ENCODE peak calls at places on chromosomes 4 and X, in seven cellular contexts. One of them, this sample, is unnamed.

GRCh38 chr4:6546681-6547447 is 28.1 kb upstream of the MAN2B2 start:
- DNase-seq in H7: peak; percentile 91
- DNase-seq in vagina: no peak
- DNase-seq in uterus: no peak
- DNase-seq in fibroblast of lung: peak; percentile 78
- DNase-seq in left ventricle myocardium inferior: no peak
- DNase-seq in adrenal gland: peak; percentile 43
- DNase-seq in this sample: no peak

GRCh38 chrX:118666521-118666920 is 60.9 kb upstream of the IL13RA1 start:
- DNase-seq in vagina: no peak
- DNase-seq in fibroblast of lung: peak; percentile 4
- DNase-seq in left ventricle myocardium inferior: no peak
- DNase-seq in adrenal gland: no peak
- DNase-seq in uterus: no peak
- DNase-seq in H7: no peak
- DNase-seq in this sample: no peak

GRCh38 chr4:41507292-41507933 is 30.5 kb upstream of the LIMCH1 start:
- DNase-seq in H7: no peak
- DNase-seq in left ventricle myocardium inferior: no peak
- DNase-seq in uterus: no peak
- DNase-seq in adrenal gland: no peak
- DNase-seq in vagina: no peak
- DNase-seq in fibroblast of lung: no peak
- DNase-seq in this sample: peak; percentile 26

GRCh38 chrX:2147928-2148327 is 352.8 kb downstream of the DHRSX start:
- DNase-seq in adrenal gland: no peak
- DNase-seq in uterus: no peak
- DNase-seq in vagina: no peak
- DNase-seq in H7: no peak
- DNase-seq in left ventricle myocardium inferior: no peak
- DNase-seq in fibroblast of lung: no peak
- DNase-seq in this sample: no peak

GRCh38 chrX:106936246-106936645 is 16.0 kb downstream of the CLDN2 start:
- DNase-seq in vagina: no peak
- DNase-seq in adrenal gland: no peak
- DNase-seq in left ventricle myocardium inferior: no peak
- DNase-seq in H7: no peak
- DNase-seq in uterus: no peak
- DNase-seq in fibroblast of lung: no peak
- DNase-seq in this sample: no peak

GRCh38 chr4:13525606-13526281 is 18.6 kb downstream of the NKX3-2 start:
- DNase-seq in uterus: no peak
- DNase-seq in adrenal gland: no peak
- DNase-seq in vagina: no peak
- DNase-seq in H7: peak; percentile 26
- DNase-seq in fibroblast of lung: no peak
- DNase-seq in left ventricle myocardium inferior: no peak
- DNase-seq in this sample: no peak

GRCh38 chr4:137310593-137311490 is 221.5 kb downstream of the PCDH18 start:
- DNase-seq in uterus: no peak
- DNase-seq in fibroblast of lung: peak; percentile 89
- DNase-seq in adrenal gland: no peak
- DNase-seq in H7: no peak
- DNase-seq in left ventricle myocardium inferior: no peak
- DNase-seq in vagina: no peak
- DNase-seq in this sample: no peak

GRCh38 chrX:132622130-132622529 is 133.3 kb upstream of the MBNL3 start:
- DNase-seq in H7: no peak
- DNase-seq in fibroblast of lung: peak; percentile 43
- DNase-seq in uterus: no peak
- DNase-seq in adrenal gland: no peak
- DNase-seq in left ventricle myocardium inferior: no peak
- DNase-seq in vagina: no peak
- DNase-seq in this sample: peak; percentile 45

GRCh38 chrX:85140963-85141362 is 102.6 kb downstream of the SATL1 start:
- DNase-seq in adrenal gland: no peak
- DNase-seq in left ventricle myocardium inferior: no peak
- DNase-seq in vagina: no peak
- DNase-seq in H7: no peak
- DNase-seq in uterus: no peak
- DNase-seq in fibroblast of lung: no peak
- DNase-seq in this sample: no peak

GRCh38 chr4:94642561-94642866 is 115.2 kb upstream of the BMPR1B start:
- DNase-seq in adrenal gland: no peak
- DNase-seq in uterus: no peak
- DNase-seq in H7: no peak
- DNase-seq in vagina: no peak
- DNase-seq in fibroblast of lung: peak; percentile 1
- DNase-seq in left ventricle myocardium inferior: no peak
- DNase-seq in this sample: no peak

GRCh38 chr4:126991965-126992364 is 640.8 kb upstream of the INTU start:
- DNase-seq in left ventricle myocardium inferior: no peak
- DNase-seq in adrenal gland: no peak
- DNase-seq in uterus: no peak
- DNase-seq in H7: no peak
- DNase-seq in fibroblast of lung: peak; percentile 34
- DNase-seq in vagina: no peak
- DNase-seq in this sample: peak; percentile 70

GRCh38 chr4:100287569-100287968 is 97.3 kb upstream of the DDIT4L start:
- DNase-seq in adrenal gland: no peak
- DNase-seq in vagina: no peak
- DNase-seq in fibroblast of lung: no peak
- DNase-seq in H7: no peak
- DNase-seq in uterus: no peak
- DNase-seq in left ventricle myocardium inferior: no peak
- DNase-seq in this sample: no peak

GRCh38 chr4:158513246-158513645 is 8.4 kb upstream of the RXFP1 start:
- DNase-seq in fibroblast of lung: no peak
- DNase-seq in uterus: no peak
- DNase-seq in vagina: no peak
- DNase-seq in H7: no peak
- DNase-seq in adrenal gland: no peak
- DNase-seq in left ventricle myocardium inferior: no peak
- DNase-seq in this sample: no peak

GRCh38 chr4:75344915-75345314 is 169.3 kb downstream of the RCHY1 start:
- DNase-seq in left ventricle myocardium inferior: no peak
- DNase-seq in vagina: no peak
- DNase-seq in adrenal gland: no peak
- DNase-seq in uterus: no peak
- DNase-seq in H7: no peak
- DNase-seq in fibroblast of lung: peak; percentile 90
- DNase-seq in this sample: no peak

GRCh38 chr4:74439952-74440351 is 5.0 kb upstream of the AREG start:
- DNase-seq in fibroblast of lung: no peak
- DNase-seq in left ventricle myocardium inferior: no peak
- DNase-seq in vagina: no peak
- DNase-seq in adrenal gland: no peak
- DNase-seq in H7: no peak
- DNase-seq in uterus: no peak
- DNase-seq in this sample: no peak

GRCh38 chrX:35890699-35891098 is 28.8 kb upstream of the CFAP47 start:
- DNase-seq in adrenal gland: peak; percentile 36
- DNase-seq in H7: peak; percentile 22
- DNase-seq in uterus: no peak
- DNase-seq in fibroblast of lung: peak; percentile 56
- DNase-seq in vagina: no peak
- DNase-seq in left ventricle myocardium inferior: no peak
- DNase-seq in this sample: peak; percentile 2

GRCh38 chr4:158769175-158769831 is 477 bp downstream of the FNIP2 start:
- DNase-seq in adrenal gland: peak; percentile 42
- DNase-seq in vagina: no peak
- DNase-seq in H7: no peak
- DNase-seq in uterus: peak; percentile 44
- DNase-seq in left ventricle myocardium inferior: peak; percentile 42
- DNase-seq in fibroblast of lung: peak; percentile 16
- DNase-seq in this sample: peak; percentile 23

GRCh38 chr4:71593306-71593705 is 190.6 kb downstream of the GC start:
- DNase-seq in fibroblast of lung: no peak
- DNase-seq in vagina: no peak
- DNase-seq in uterus: no peak
- DNase-seq in left ventricle myocardium inferior: no peak
- DNase-seq in adrenal gland: no peak
- DNase-seq in H7: peak; percentile 9
- DNase-seq in this sample: no peak

GRCh38 chrX:42691196-42691595 is 86.8 kb downstream of the PPP1R2C start:
- DNase-seq in H7: no peak
- DNase-seq in uterus: no peak
- DNase-seq in fibroblast of lung: no peak
- DNase-seq in left ventricle myocardium inferior: no peak
- DNase-seq in vagina: no peak
- DNase-seq in adrenal gland: no peak
- DNase-seq in this sample: no peak

GRCh38 chrX:130264573-130264972 is 4.1 kb downstream of the ZNF280C start:
- DNase-seq in vagina: no peak
- DNase-seq in uterus: no peak
- DNase-seq in H7: no peak
- DNase-seq in fibroblast of lung: no peak
- DNase-seq in adrenal gland: no peak
- DNase-seq in left ventricle myocardium inferior: no peak
- DNase-seq in this sample: no peak

GRCh38 chr4:128725405-128725804 is 84.1 kb upstream of the JADE1 start:
- DNase-seq in uterus: no peak
- DNase-seq in H7: peak; percentile 27
- DNase-seq in vagina: no peak
- DNase-seq in fibroblast of lung: no peak
- DNase-seq in adrenal gland: no peak
- DNase-seq in left ventricle myocardium inferior: no peak
- DNase-seq in this sample: no peak

GRCh38 chr4:73208376-73208775 is 50.2 kb downstream of the ANKRD17 start:
- DNase-seq in left ventricle myocardium inferior: no peak
- DNase-seq in vagina: no peak
- DNase-seq in uterus: no peak
- DNase-seq in H7: no peak
- DNase-seq in fibroblast of lung: peak; percentile 31
- DNase-seq in adrenal gland: no peak
- DNase-seq in this sample: no peak

GRCh38 chr4:73212982-73213730 is 45.4 kb downstream of the ANKRD17 start:
- DNase-seq in H7: no peak
- DNase-seq in adrenal gland: no peak
- DNase-seq in fibroblast of lung: no peak
- DNase-seq in uterus: no peak
- DNase-seq in vagina: no peak
- DNase-seq in left ventricle myocardium inferior: no peak
- DNase-seq in this sample: no peak

GRCh38 chr4:73211968-73212367 is 46.6 kb downstream of the ANKRD17 start:
- DNase-seq in vagina: no peak
- DNase-seq in uterus: no peak
- DNase-seq in left ventricle myocardium inferior: no peak
- DNase-seq in H7: no peak
- DNase-seq in fibroblast of lung: no peak
- DNase-seq in adrenal gland: no peak
- DNase-seq in this sample: no peak

DNA sequence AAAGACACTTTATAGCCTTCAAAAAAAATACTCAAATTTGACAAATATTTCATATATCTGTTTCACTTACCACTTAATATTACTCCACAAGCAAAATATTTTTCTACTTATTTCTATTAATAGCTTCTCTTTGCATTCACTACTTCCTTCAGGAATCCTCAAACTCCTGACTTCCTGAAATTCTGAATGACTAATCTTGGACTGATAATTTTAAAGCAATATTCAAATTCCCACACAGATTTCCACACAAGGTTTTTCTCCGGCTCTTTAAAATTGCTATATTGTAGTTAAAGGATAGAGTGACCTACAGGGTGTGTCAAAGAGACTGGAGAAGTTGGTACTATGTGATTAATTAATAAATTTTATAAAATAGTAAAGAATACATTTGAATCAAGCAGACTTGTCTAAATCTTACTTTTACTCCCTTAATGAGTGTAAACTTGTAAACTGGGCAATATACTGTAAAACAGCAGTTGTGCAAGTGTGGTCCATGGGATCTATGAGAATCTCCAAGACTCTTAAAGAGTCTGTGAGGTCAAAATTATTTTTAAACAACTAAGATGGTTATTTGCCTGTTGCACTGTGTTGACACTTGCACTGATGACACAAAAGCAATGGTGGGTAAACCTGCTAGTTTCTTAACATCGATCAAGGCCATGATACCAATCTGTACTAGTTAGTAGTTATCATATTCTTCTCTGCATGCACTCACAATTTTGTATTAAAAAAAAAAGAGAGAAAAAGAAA is 44.5 kb downstream of the ANKRD17 start:
- DNase-seq in left ventricle myocardium inferior: no peak
- DNase-seq in fibroblast of lung: peak; percentile 28
- DNase-seq in adrenal gland: no peak
- DNase-seq in H7: no peak
- DNase-seq in uterus: no peak
- DNase-seq in vagina: no peak
- DNase-seq in this sample: no peak
- H3K36me3 ChIP-seq in left ventricle myocardium inferior: no peaks in the 10 kb centered on the region
- H3K36me3 ChIP-seq in fibroblast of lung: no peaks in the 10 kb centered on the region
- H3K36me3 ChIP-seq in adrenal gland: no peaks in the 10 kb centered on the region
- H3K36me3 ChIP-seq in H7: no peaks in the 10 kb centered on the region
- H3K36me3 ChIP-seq in uterus: no peaks in the 10 kb centered on the region
- H3K36me3 ChIP-seq in vagina: no peaks in the 10 kb centered on the region
- H3K36me3 ChIP-seq in this sample: peaks cover 7% of the 10 kb centered on the region

GRCh38 chr4:39898015-39898414 is 79.7 kb downstream of the PDS5A start:
- DNase-seq in H7: no peak
- DNase-seq in fibroblast of lung: no peak
- DNase-seq in left ventricle myocardium inferior: no peak
- DNase-seq in adrenal gland: no peak
- DNase-seq in uterus: no peak
- DNase-seq in vagina: no peak
- DNase-seq in this sample: no peak

GRCh38 chr4:39905656-39906055 is 72.1 kb downstream of the PDS5A start:
- DNase-seq in left ventricle myocardium inferior: no peak
- DNase-seq in uterus: no peak
- DNase-seq in H7: no peak
- DNase-seq in fibroblast of lung: no peak
- DNase-seq in adrenal gland: no peak
- DNase-seq in vagina: no peak
- DNase-seq in this sample: no peak

GRCh38 chr4:39899291-39899690 is 78.4 kb downstream of the PDS5A start:
- DNase-seq in fibroblast of lung: no peak
- DNase-seq in H7: no peak
- DNase-seq in adrenal gland: no peak
- DNase-seq in uterus: no peak
- DNase-seq in vagina: no peak
- DNase-seq in left ventricle myocardium inferior: no peak
- DNase-seq in this sample: no peak

GRCh38 chr4:39900966-39901365 is 76.7 kb downstream of the PDS5A start:
- DNase-seq in fibroblast of lung: peak; percentile 9
- DNase-seq in adrenal gland: no peak
- DNase-seq in vagina: no peak
- DNase-seq in left ventricle myocardium inferior: no peak
- DNase-seq in H7: no peak
- DNase-seq in uterus: no peak
- DNase-seq in this sample: no peak
- H3K36me3 ChIP-seq in fibroblast of lung: no peaks in the 10 kb centered on the region
- H3K36me3 ChIP-seq in adrenal gland: peaks cover 58% of the 10 kb centered on the region
- H3K36me3 ChIP-seq in vagina: peaks cover 65% of the 10 kb centered on the region
- H3K36me3 ChIP-seq in left ventricle myocardium inferior: peaks cover 87% of the 10 kb centered on the region
- H3K36me3 ChIP-seq in H7: peaks cover 8% of the 10 kb centered on the region
- H3K36me3 ChIP-seq in uterus: no peaks in the 10 kb centered on the region
- H3K36me3 ChIP-seq in this sample: peaks cover 34% of the 10 kb centered on the region

GRCh38 chr4:121863787-121864186 is 6.5 kb downstream of the BBS7 start:
- DNase-seq in left ventricle myocardium inferior: no peak
- DNase-seq in uterus: no peak
- DNase-seq in vagina: no peak
- DNase-seq in fibroblast of lung: no peak
- DNase-seq in adrenal gland: no peak
- DNase-seq in H7: peak; percentile 4
- DNase-seq in this sample: no peak
- H3K36me3 ChIP-seq in left ventricle myocardium inferior: peaks cover 30% of the 10 kb centered on the region
- H3K36me3 ChIP-seq in uterus: no peaks in the 10 kb centered on the region
- H3K36me3 ChIP-seq in vagina: peaks cover 28% of the 10 kb centered on the region
- H3K36me3 ChIP-seq in fibroblast of lung: peaks cover 5% of the 10 kb centered on the region
- H3K36me3 ChIP-seq in adrenal gland: peaks cover 21% of the 10 kb centered on the region
- H3K36me3 ChIP-seq in H7: peaks cover 2% of the 10 kb centered on the region
- H3K36me3 ChIP-seq in this sample: peaks cover 37% of the 10 kb centered on the region

GRCh38 chr4:122227202-122227601 is 75.1 kb downstream of the BLTP1 start:
- DNase-seq in adrenal gland: no peak
- DNase-seq in left ventricle myocardium inferior: no peak
- DNase-seq in vagina: no peak
- DNase-seq in H7: no peak
- DNase-seq in uterus: no peak
- DNase-seq in fibroblast of lung: no peak
- DNase-seq in this sample: no peak
- H3K36me3 ChIP-seq in adrenal gland: peaks cover 13% of the 10 kb centered on the region
- H3K36me3 ChIP-seq in left ventricle myocardium inferior: peaks cover 23% of the 10 kb centered on the region
- H3K36me3 ChIP-seq in vagina: peaks cover 17% of the 10 kb centered on the region
- H3K36me3 ChIP-seq in H7: peaks cover 2% of the 10 kb centered on the region
- H3K36me3 ChIP-seq in uterus: no peaks in the 10 kb centered on the region
- H3K36me3 ChIP-seq in fibroblast of lung: no peaks in the 10 kb centered on the region
- H3K36me3 ChIP-seq in this sample: peaks cover 3% of the 10 kb centered on the region

This sample was measured in MG63.